ENCODE peak calls at places on chromosomes 2 and 18, in four cellular contexts. L is WERI-Rb-1, N is HTR-8/SVneo, A is T-helper 2 cell. J is an unnamed sample.

GRCh38 chr2:71786291-71787107 is 333.1 kb downstream of the DYSF start:
- DNase-seq in L (no peak), N (no peak), A (no peak), J (no peak)

GRCh38 chr18:72541871-72542690 is 2.1 kb downstream of the CBLN2 start:
- DNase-seq in L (peak; percentile 47), N (no peak), A (peak; percentile 3), J (no peak)

GRCh38 chr18:2976218-2976617 is 36.7 kb downstream of the LPIN2 start:
- DNase-seq in L (no peak), N (no peak), A (no peak), J (no peak)

GRCh38 chr2:212991120-212991519 is 160.3 kb downstream of the IKZF2 start:
- DNase-seq in L (no peak), N (no peak), A (no peak), J (no peak)

GRCh38 chr2:112597537-112598322 is 13.3 kb downstream of the CHCHD5 start:
- DNase-seq in L (no peak), N (no peak), A (no peak), J (no peak)

GRCh38 chr18:12694032-12694431 is 8.5 kb downstream of the CEP76 start:
- DNase-seq in L (no peak), N (no peak), A (peak; percentile 22), J (no peak)

GRCh38 chr2:84959494-84960156 is 11.3 kb upstream of the KCMF1 start:
- DNase-seq in L (no peak), N (no peak), A (no peak), J (no peak)

GRCh38 chr18:3513481-3513880 is 63.5 kb downstream of the TGIF1 start:
- DNase-seq in L (no peak), N (no peak), A (no peak), J (no peak)

GRCh38 chr18:2207294-2207693 is 364.0 kb downstream of the METTL4 start:
- DNase-seq in L (no peak), N (no peak), A (no peak), J (no peak)

GRCh38 chr2:240472078-240472790 is 36.8 kb downstream of the GPC1 start:
- DNase-seq in L (no peak), N (no peak), A (peak; percentile 28), J (no peak)

GRCh38 chr2:161269111-161269510 is 39.1 kb upstream of the PSMD14 start:
- DNase-seq in L (no peak), N (no peak), A (no peak), J (no peak)

GRCh38 chr2:239953418-239954061 is 71.6 kb downstream of the NDUFA10 start:
- DNase-seq in L (peak; percentile 21), N (no peak), A (no peak), J (no peak)

GRCh38 chr2:60365556-60365955 is 187.9 kb downstream of the BCL11A start:
- DNase-seq in L (no peak), N (no peak), A (no peak), J (no peak)

GRCh38 chr18:50819027-50819726 is 639 bp downstream of the MRO start:
- DNase-seq in L (peak; percentile 49), N (peak; percentile 9), A (no peak), J (no peak)

GRCh38 chr2:142885543-142885942 is 8.1 kb downstream of the KYNU start:
- DNase-seq in L (no peak), N (no peak), A (no peak), J (no peak)

GRCh38 chr2:198517961-198518360 is 713.6 kb downstream of the PLCL1 start:
- DNase-seq in L (no peak), N (no peak), A (no peak), J (no peak)

GRCh38 chr18:79218605-79219195 is 149.5 kb downstream of the ATP9B start:
- DNase-seq in L (no peak), N (no peak), A (no peak), J (no peak)

GRCh38 chr18:6487968-6488367 is 73.3 kb upstream of the L3MBTL4 start:
- DNase-seq in L (no peak), N (no peak), A (no peak), J (no peak)

GRCh38 chr2:127347734-127348392 is 39.9 kb downstream of the MAP3K2 start:
- DNase-seq in L (peak; percentile 21), N (no peak), A (no peak), J (no peak)

GRCh38 chr2:114065731-114066130 is 175.8 kb downstream of the ACTR3 start:
- DNase-seq in L (no peak), N (no peak), A (no peak), J (no peak)

GRCh38 chr2:227462463-227462951 is 9.4 kb upstream of the AGFG1 start:
- DNase-seq in L (no peak), N (no peak), A (peak; percentile 34), J (no peak)

GRCh38 chr2:58527656-58528055 is 286.5 kb upstream of the FANCL start:
- DNase-seq in L (no peak), N (no peak), A (no peak), J (no peak)

GRCh38 chr18:29378739-29379138 is 1201.8 kb upstream of the CDH2 start:
- DNase-seq in L (no peak), N (no peak), A (no peak), J (no peak)

GRCh38 chr2:120612471-120612870 is 123.2 kb upstream of the GLI2 start:
- DNase-seq in L (no peak), N (no peak), A (no peak), J (no peak)

GRCh38 chr2:172103471-172104292 is 982 bp upstream of the DLX2 start:
- DNase-seq in L (peak; percentile 87), N (peak; percentile 83), A (peak; percentile 61), J (no peak)

GRCh38 chr18:9020221-9020620 is 82.3 kb upstream of the NDUFV2 start:
- DNase-seq in L (no peak), N (no peak), A (no peak), J (no peak)

GRCh38 chr2:240595381-240596079 is 9.0 kb downstream of the CAPN10 start:
- DNase-seq in L (peak; percentile 61), N (peak; percentile 17), A (peak; percentile 65), J (no peak)

GRCh38 chr2:162037028-162037795 is 36.8 kb downstream of the DPP4 start:
- DNase-seq in L (no peak), N (no peak), A (no peak), J (no peak)